ENCODE peak calls at places on chromosome 13, in six cellular contexts. One of them, this sample, is unnamed.

GRCh38 chr13:60869941-60870613 is 473.1 kb downstream of the TDRD3 start:
- DNase-seq in H9: no peak
- DNase-seq in mesenchymal stem cell: no peak
- DNase-seq in IMR-90: no peak
- DNase-seq in H1: no peak
- DNase-seq in trophoblast cell: no peak
- DNase-seq in this sample: no peak

GRCh38 chr13:31175847-31176536 is 14.3 kb upstream of the HSPH1 start:
- DNase-seq in H9: no peak
- DNase-seq in mesenchymal stem cell: no peak
- DNase-seq in IMR-90: no peak
- DNase-seq in H1: no peak
- DNase-seq in trophoblast cell: no peak
- DNase-seq in this sample: no peak

GRCh38 chr13:69793803-69794453 is 313.7 kb upstream of the ATXN8OS start:
- DNase-seq in H9: no peak
- DNase-seq in mesenchymal stem cell: peak; percentile 5
- DNase-seq in IMR-90: no peak
- DNase-seq in H1: no peak
- DNase-seq in trophoblast cell: no peak
- DNase-seq in this sample: no peak

GRCh38 chr13:39874331-39875055 is 219.0 kb downstream of the COG6 start:
- DNase-seq in H9: no peak
- DNase-seq in mesenchymal stem cell: no peak
- DNase-seq in IMR-90: no peak
- DNase-seq in H1: no peak
- DNase-seq in trophoblast cell: no peak
- DNase-seq in this sample: no peak

GRCh38 chr13:72694314-72694713 is 33.1 kb downstream of the MZT1 start:
- DNase-seq in H9: no peak
- DNase-seq in mesenchymal stem cell: no peak
- DNase-seq in IMR-90: no peak
- DNase-seq in H1: no peak
- DNase-seq in trophoblast cell: no peak
- DNase-seq in this sample: no peak

GRCh38 chr13:59770451-59770850 is 393.3 kb downstream of the DIAPH3 start:
- DNase-seq in H9: no peak
- DNase-seq in mesenchymal stem cell: no peak
- DNase-seq in IMR-90: no peak
- DNase-seq in H1: no peak
- DNase-seq in trophoblast cell: no peak
- DNase-seq in this sample: no peak

GRCh38 chr13:79483302-79483701 is 2.3 kb downstream of the NDFIP2 start:
- DNase-seq in H9: no peak
- DNase-seq in mesenchymal stem cell: peak; percentile 89
- DNase-seq in IMR-90: peak; percentile 78
- DNase-seq in H1: no peak
- DNase-seq in trophoblast cell: no peak
- DNase-seq in this sample: no peak

GRCh38 chr13:46675016-46675415 is 121.9 kb downstream of the ESD start:
- DNase-seq in H9: no peak
- DNase-seq in mesenchymal stem cell: no peak
- DNase-seq in IMR-90: no peak
- DNase-seq in H1: no peak
- DNase-seq in trophoblast cell: no peak
- DNase-seq in this sample: no peak

GRCh38 chr13:109794095-109794494 is 7.7 kb upstream of the IRS2 start:
- DNase-seq in H9: no peak
- DNase-seq in mesenchymal stem cell: no peak
- DNase-seq in IMR-90: no peak
- DNase-seq in H1: no peak
- DNase-seq in trophoblast cell: peak; percentile 37
- DNase-seq in this sample: no peak

GRCh38 chr13:39663508-39663907 is 8.0 kb downstream of the COG6 start:
- DNase-seq in H9: no peak
- DNase-seq in mesenchymal stem cell: no peak
- DNase-seq in IMR-90: no peak
- DNase-seq in H1: no peak
- DNase-seq in trophoblast cell: no peak
- DNase-seq in this sample: no peak

GRCh38 chr13:110617326-110618072 is 2.2 kb downstream of the NAXD start:
- DNase-seq in H9: no peak
- DNase-seq in mesenchymal stem cell: peak; percentile 86
- DNase-seq in IMR-90: peak; percentile 97
- DNase-seq in H1: no peak
- DNase-seq in trophoblast cell: no peak
- DNase-seq in this sample: no peak

GRCh38 chr13:24252136-24252535 is 57.2 kb upstream of the C1QTNF9 start:
- DNase-seq in H9: no peak
- DNase-seq in mesenchymal stem cell: no peak
- DNase-seq in IMR-90: no peak
- DNase-seq in H1: no peak
- DNase-seq in trophoblast cell: no peak
- DNase-seq in this sample: no peak

GRCh38 chr13:39895254-39895653 is 239.8 kb downstream of the COG6 start:
- DNase-seq in H9: no peak
- DNase-seq in mesenchymal stem cell: no peak
- DNase-seq in IMR-90: no peak
- DNase-seq in H1: no peak
- DNase-seq in trophoblast cell: no peak
- DNase-seq in this sample: no peak

GRCh38 chr13:27919299-27919933 is 384 bp upstream of the PDX1 start:
- DNase-seq in H9: no peak
- DNase-seq in mesenchymal stem cell: no peak
- DNase-seq in IMR-90: no peak
- DNase-seq in H1: no peak
- DNase-seq in trophoblast cell: no peak
- DNase-seq in this sample: no peak

GRCh38 chr13:110698689-110699088 is 7.2 kb downstream of the CARS2 start:
- DNase-seq in H9: no peak
- DNase-seq in mesenchymal stem cell: no peak
- DNase-seq in IMR-90: no peak
- DNase-seq in H1: no peak
- DNase-seq in trophoblast cell: no peak
- DNase-seq in this sample: no peak

GRCh38 chr13:25489238-25489637 is 117.5 kb downstream of the ATP8A2 start:
- DNase-seq in H9: peak; percentile 40
- DNase-seq in mesenchymal stem cell: no peak
- DNase-seq in IMR-90: no peak
- DNase-seq in H1: no peak
- DNase-seq in trophoblast cell: no peak
- DNase-seq in this sample: no peak

GRCh38 chr13:34867590-34867989 is 74.5 kb upstream of the NBEA start:
- DNase-seq in H9: no peak
- DNase-seq in mesenchymal stem cell: peak; percentile 15
- DNase-seq in IMR-90: peak; percentile 8
- DNase-seq in H1: no peak
- DNase-seq in trophoblast cell: no peak
- DNase-seq in this sample: no peak

GRCh38 chr13:92224052-92224821 is 825.8 kb downstream of the GPC5 start:
- DNase-seq in H9: no peak
- DNase-seq in mesenchymal stem cell: peak; percentile 97
- DNase-seq in IMR-90: peak; percentile 80
- DNase-seq in H1: no peak
- DNase-seq in trophoblast cell: no peak
- DNase-seq in this sample: no peak

GRCh38 chr13:77084755-77085154 is 57.8 kb upstream of the FBXL3 start:
- DNase-seq in H9: no peak
- DNase-seq in mesenchymal stem cell: no peak
- DNase-seq in IMR-90: no peak
- DNase-seq in H1: no peak
- DNase-seq in trophoblast cell: no peak
- DNase-seq in this sample: no peak

GRCh38 chr13:59441596-59442280 is 722.0 kb downstream of the DIAPH3 start:
- DNase-seq in H9: no peak
- DNase-seq in mesenchymal stem cell: no peak
- DNase-seq in IMR-90: no peak
- DNase-seq in H1: no peak
- DNase-seq in trophoblast cell: no peak
- DNase-seq in this sample: no peak

GRCh38 chr13:101795025-101795424 is 342.6 kb downstream of the ITGBL1 start:
- DNase-seq in H9: no peak
- DNase-seq in mesenchymal stem cell: no peak
- DNase-seq in IMR-90: no peak
- DNase-seq in H1: no peak
- DNase-seq in trophoblast cell: no peak
- DNase-seq in this sample: no peak

GRCh38 chr13:91381371-91381770 is 17.1 kb upstream of the GPC5 start:
- DNase-seq in H9: no peak
- DNase-seq in mesenchymal stem cell: peak; percentile 43
- DNase-seq in IMR-90: peak; percentile 28
- DNase-seq in H1: no peak
- DNase-seq in trophoblast cell: no peak
- DNase-seq in this sample: no peak

GRCh38 chr13:89953581-89953980 is 1393.9 kb upstream of the MIR17HG start:
- DNase-seq in H9: no peak
- DNase-seq in mesenchymal stem cell: no peak
- DNase-seq in IMR-90: no peak
- DNase-seq in H1: no peak
- DNase-seq in trophoblast cell: no peak
- DNase-seq in this sample: no peak

GRCh38 chr13:102626928-102627327 is 30.1 kb downstream of the TPP2 start:
- DNase-seq in H9: no peak
- DNase-seq in mesenchymal stem cell: no peak
- DNase-seq in IMR-90: no peak
- DNase-seq in H1: no peak
- DNase-seq in trophoblast cell: no peak
- DNase-seq in this sample: no peak

GRCh38 chr13:35848316-35848715 is 282.9 kb downstream of the DCLK1 start:
- DNase-seq in H9: no peak
- DNase-seq in mesenchymal stem cell: no peak
- DNase-seq in IMR-90: no peak
- DNase-seq in H1: no peak
- DNase-seq in trophoblast cell: no peak
- DNase-seq in this sample: no peak

DNA sequence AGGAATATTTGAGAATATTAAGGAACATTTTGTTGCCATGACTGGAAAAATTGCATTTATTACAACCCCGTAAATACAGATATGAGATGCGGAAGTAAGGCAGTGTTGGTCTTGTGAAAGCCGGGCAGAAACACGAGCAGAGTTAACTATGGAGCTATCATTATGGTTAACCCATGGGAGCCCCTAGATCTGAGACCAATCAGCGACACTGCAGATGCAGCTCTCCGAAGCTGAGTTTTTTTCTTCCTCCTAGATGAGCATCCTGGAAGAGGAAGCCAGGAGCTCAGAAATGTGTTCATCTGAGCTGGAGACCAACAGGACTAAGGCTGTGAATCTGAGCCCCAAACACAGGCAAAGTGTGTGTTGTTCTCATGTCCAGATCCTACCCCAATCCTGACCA is 123.0 kb upstream of the KL start:
- DNase-seq in H9: no peak
- DNase-seq in mesenchymal stem cell: no peak
- DNase-seq in IMR-90: no peak
- DNase-seq in H1: no peak
- DNase-seq in trophoblast cell: no peak
- DNase-seq in this sample: no peak
- H3K4me2 ChIP-seq in H9: no peak overlapping the region
- H3K4me2 ChIP-seq in mesenchymal stem cell: no peak overlapping the region
- H3K4me2 ChIP-seq in IMR-90: no peak overlapping the region
- H3K4me2 ChIP-seq in H1: no peak overlapping the region
- H3K4me2 ChIP-seq in trophoblast cell: no peak overlapping the region
- H3K4me2 ChIP-seq in this sample: no peak overlapping the region

DNA sequence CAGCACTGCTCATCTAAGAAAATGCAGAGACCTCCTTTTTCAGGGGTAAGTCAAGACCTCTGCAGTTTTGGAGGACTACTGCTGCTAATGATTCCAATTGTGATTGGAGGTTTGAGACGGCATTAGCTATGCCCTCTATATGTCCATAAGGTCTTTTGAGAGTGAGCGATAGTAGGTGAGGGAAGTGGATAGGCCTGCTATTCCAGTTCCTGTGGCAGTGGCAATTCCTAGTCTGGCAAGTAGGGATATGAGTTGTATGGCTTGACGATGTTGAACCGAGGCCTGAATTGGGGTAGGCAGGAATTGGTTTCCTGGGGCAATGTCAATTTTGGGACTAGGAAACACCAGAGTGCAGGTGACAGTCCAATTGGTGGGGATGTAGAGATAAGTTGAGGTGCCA is 913.1 kb upstream of the SLITRK5 start:
- DNase-seq in H9: no peak
- DNase-seq in mesenchymal stem cell: no peak
- DNase-seq in IMR-90: no peak
- DNase-seq in H1: no peak
- DNase-seq in trophoblast cell: no peak
- DNase-seq in this sample: no peak
- H3K4ac ChIP-seq in H9: no peak overlapping the region
- H3K4ac ChIP-seq in mesenchymal stem cell: no peak overlapping the region
- H3K4ac ChIP-seq in IMR-90: no peak overlapping the region
- H3K4ac ChIP-seq in H1: no peak overlapping the region
- H3K4ac ChIP-seq in trophoblast cell: no peak overlapping the region
- H3K4ac ChIP-seq in this sample: no peak overlapping the region

DNA sequence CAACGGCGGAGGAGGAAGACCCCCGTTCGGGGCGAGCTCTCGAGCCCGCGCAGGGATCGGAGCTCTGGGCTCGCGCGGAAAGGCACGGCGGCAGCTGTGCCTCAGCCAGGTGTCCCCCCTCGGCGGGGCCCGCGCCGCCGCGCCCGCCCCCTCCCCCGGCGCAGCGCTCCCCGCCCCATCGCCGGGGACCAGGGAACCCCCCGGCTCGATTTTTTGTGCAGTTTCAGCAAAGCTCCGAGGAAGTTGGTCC is 110.0 kb downstream of the KCNRG start:
- DNase-seq in H9: no peak
- DNase-seq in mesenchymal stem cell: no peak
- DNase-seq in IMR-90: no peak
- DNase-seq in H1: no peak
- DNase-seq in trophoblast cell: no peak
- DNase-seq in this sample: no peak
- H2AFZ ChIP-seq in H9: no peak overlapping the region
- H2AFZ ChIP-seq in mesenchymal stem cell: no peak overlapping the region
- H2AFZ ChIP-seq in IMR-90: peak overlapping the region; percentile 95
- H2AFZ ChIP-seq in H1: no peak overlapping the region
- H2AFZ ChIP-seq in trophoblast cell: peak overlapping the region; percentile 93
- H2AFZ ChIP-seq in this sample: peak overlapping the region; percentile 92

DNA sequence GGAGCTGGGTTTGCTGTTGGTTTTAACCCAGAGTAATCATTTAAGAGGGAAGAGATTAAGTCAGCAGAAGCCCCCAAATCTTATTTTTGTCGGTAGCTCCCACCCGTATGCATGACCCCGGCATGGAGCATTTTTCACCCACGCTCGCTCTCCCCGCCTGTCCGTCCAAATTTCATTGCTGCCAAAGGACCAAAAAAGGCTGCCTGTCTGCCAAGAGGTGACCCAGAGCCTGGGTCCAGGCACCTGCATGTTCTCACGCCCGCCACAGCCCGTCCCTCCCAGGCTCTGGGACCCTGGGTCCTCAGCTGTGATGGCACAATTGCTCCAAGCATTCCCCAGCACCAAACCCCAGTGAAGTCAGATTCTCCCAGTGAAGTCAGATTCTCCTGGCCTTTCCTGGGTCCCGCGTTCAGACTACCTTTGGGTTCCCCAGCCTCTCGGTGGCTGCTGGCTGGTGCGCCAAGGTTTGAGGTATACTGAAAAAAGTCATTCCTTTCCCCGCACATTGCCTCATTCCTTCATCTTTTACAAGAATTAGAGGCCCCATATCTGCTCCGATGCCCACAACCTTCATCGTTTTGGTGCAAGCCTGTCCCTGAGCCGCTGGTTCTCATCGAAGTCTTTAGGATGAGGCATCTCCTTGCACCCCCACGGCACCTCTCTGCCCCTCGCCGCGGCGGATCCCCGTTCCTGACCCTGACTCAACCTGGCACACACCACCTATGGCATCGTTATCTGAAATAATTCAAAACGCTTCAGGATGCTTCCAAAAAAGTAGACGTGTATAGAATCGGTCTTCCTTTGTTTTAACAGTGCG is 59.3 kb upstream of the F7 start:
- DNase-seq in H9: no peak
- DNase-seq in mesenchymal stem cell: no peak
- DNase-seq in IMR-90: no peak
- DNase-seq in H1: no peak
- DNase-seq in trophoblast cell: no peak
- DNase-seq in this sample: no peak
- H3K4me2 ChIP-seq in H9: no peak overlapping the region
- H3K4me2 ChIP-seq in mesenchymal stem cell: no peak overlapping the region
- H3K4me2 ChIP-seq in IMR-90: no peak overlapping the region
- H3K4me2 ChIP-seq in H1: no peak overlapping the region
- H3K4me2 ChIP-seq in trophoblast cell: no peak overlapping the region
- H3K4me2 ChIP-seq in this sample: no peak overlapping the region